ENCODE peak calls at places on chromosomes 2 and 18, in seven cellular contexts. M is kidney; Z is astrocyte; E is CD8-positive, alpha-beta T cell; S is ovary; H is IMR-90; T is tibial nerve. I is an unnamed sample.

GRCh38 chr2:161344737-161345136 is 36.5 kb downstream of the PSMD14 start:
- DNase-seq in Z (no peak), S (no peak), H (no peak), T (no peak), E (no peak), M (no peak), I (no peak)

GRCh38 chr2:105394951-105395611 is 3.8 kb downstream of the FHL2 start:
- DNase-seq in E (no peak), H (peak; percentile 56), T (no peak), M (no peak), Z (peak; percentile 67), S (peak; percentile 51), I (no peak)

GRCh38 chr2:25835906-25836305 is 42.4 kb downstream of the ASXL2 start:
- DNase-seq in Z (no peak), H (no peak), S (no peak), M (no peak), E (no peak), T (no peak), I (no peak)

GRCh38 chr2:170707821-170708795 is 7.0 kb upstream of the SP5 start:
- DNase-seq in E (no peak), Z (no peak), S (no peak), T (no peak), M (peak; percentile 29), H (no peak), I (no peak)

GRCh38 chr2:197270601-197271000 is 40.0 kb downstream of the ANKRD44 start:
- DNase-seq in Z (no peak), T (no peak), M (no peak), E (no peak), S (no peak), H (no peak), I (no peak)

GRCh38 chr18:35619941-35620340 is 38.4 kb downstream of the GALNT1 start:
- DNase-seq in H (no peak), S (no peak), T (no peak), E (no peak), M (no peak), Z (no peak), I (no peak)

GRCh38 chr2:210593166-210593565 is 36.8 kb downstream of the CPS1 start:
- DNase-seq in T (no peak), H (peak; percentile 67), E (no peak), M (no peak), S (no peak), Z (peak; percentile 39), I (no peak)

GRCh38 chr2:20484810-20485611 is 38.1 kb downstream of the RHOB start:
- DNase-seq in S (no peak), Z (no peak), E (no peak), H (no peak), M (no peak), T (no peak), I (no peak)

GRCh38 chr2:43419886-43420285 is 176.0 kb downstream of the THADA start:
- DNase-seq in E (no peak), T (no peak), H (no peak), M (no peak), S (no peak), Z (no peak), I (no peak)

GRCh38 chr2:138507267-138507666 is 5.7 kb downstream of the SPOPL start:
- DNase-seq in H (no peak), Z (no peak), T (no peak), E (no peak), S (no peak), M (no peak), I (no peak)

GRCh38 chr18:32980896-32981295 is 208.1 kb upstream of the KLHL14 start:
- DNase-seq in Z (peak; percentile 32), T (no peak), H (no peak), E (no peak), M (no peak), S (no peak), I (no peak)

GRCh38 chr2:110674620-110675555 is 3.0 kb downstream of the BUB1 start:
- DNase-seq in Z (peak; percentile 39), H (peak; percentile 50), T (no peak), E (peak; percentile 13), S (no peak), M (no peak), I (peak; percentile 48)

GRCh38 chr18:5144629-5145028 is 52.4 kb downstream of the AKAIN1 start:
- DNase-seq in S (no peak), H (no peak), M (no peak), E (no peak), Z (no peak), T (no peak), I (no peak)

GRCh38 chr18:79507546-79508480 is 112.1 kb downstream of the NFATC1 start:
- DNase-seq in H (peak; percentile 41), Z (peak; percentile 35), T (peak; percentile 73), S (peak; percentile 81), M (peak; percentile 93), E (no peak), I (peak; percentile 63)

GRCh38 chr2:121479882-121480522 is 50.7 kb upstream of the RNU4ATAC start:
- DNase-seq in T (no peak), Z (peak; percentile 65), H (no peak), S (no peak), E (no peak), M (no peak), I (peak; percentile 87)

GRCh38 chr2:189191766-189192165 is 12.2 kb upstream of the COL5A2 start:
- DNase-seq in E (no peak), H (peak; percentile 48), M (no peak), S (no peak), T (no peak), Z (peak; percentile 63), I (no peak)

GRCh38 chr2:96856776-96857673 is 791 bp downstream of the ANKRD39 start:
- DNase-seq in Z (no peak), E (no peak), S (no peak), H (no peak), M (peak; percentile 26), T (no peak), I (no peak)

GRCh38 chr18:37019157-37019571 is 190.2 kb downstream of the KIAA1328 start:
- DNase-seq in Z (peak; percentile 3), M (no peak), H (peak; percentile 11), T (no peak), S (no peak), E (no peak), I (no peak)

GRCh38 chr2:117470311-117471095 is 344.0 kb upstream of the DDX18 start:
- DNase-seq in E (no peak), Z (no peak), M (no peak), T (no peak), H (no peak), S (no peak), I (no peak)

GRCh38 chr2:107325983-107326786 is 440.2 kb upstream of the ST6GAL2 start:
- DNase-seq in S (no peak), M (no peak), H (no peak), E (no peak), T (no peak), Z (peak; percentile 47), I (no peak)

GRCh38 chr2:147374410-147374811 is 470.4 kb upstream of the ACVR2A start:
- DNase-seq in E (no peak), Z (peak; percentile 84), H (no peak), T (no peak), M (no peak), S (no peak), I (no peak)

GRCh38 chr2:149735237-149735958 is 147.8 kb upstream of the MMADHC start:
- DNase-seq in Z (peak; percentile 43), S (no peak), H (peak; percentile 85), T (no peak), E (no peak), M (no peak), I (no peak)

GRCh38 chr2:241812730-241813079 is 3.7 kb downstream of the NEU4 start:
- DNase-seq in E (no peak), T (peak; percentile 11), S (no peak), H (no peak), M (peak; percentile 70), Z (no peak), I (no peak)

GRCh38 chr2:126717928-126718327 is 62.0 kb downstream of the GYPC start:
- DNase-seq in M (no peak), E (no peak), S (no peak), Z (no peak), T (no peak), H (no peak), I (no peak)

GRCh38 chr2:129732630-129733026 is 246.8 kb upstream of the RAB6C start:
- DNase-seq in Z (no peak), T (no peak), S (no peak), E (no peak), M (no peak), H (no peak), I (no peak)

GRCh38 chr2:231925303-231926179 is 655 bp downstream of the NPPC start:
- DNase-seq in M (peak; percentile 92), H (peak; percentile 83), E (peak; percentile 60), Z (peak; percentile 68), T (peak; percentile 64), S (peak; percentile 89), I (peak; percentile 89)

GRCh38 chr2:231924889-231925275 is 1.3 kb downstream of the NPPC start:
- DNase-seq in Z (no peak), T (no peak), E (no peak), M (no peak), S (no peak), H (no peak), I (peak; percentile 28)

GRCh38 chr2:231927566-231927890 is 1.3 kb upstream of the NPPC start:
- DNase-seq in Z (no peak), M (peak; percentile 39), H (no peak), S (no peak), T (no peak), E (no peak), I (no peak)

GRCh38 chr2:231926761-231927565 is 767 bp upstream of the NPPC start:
- DNase-seq in T (no peak), H (peak; percentile 6), S (peak; percentile 41), M (peak; percentile 71), E (no peak), Z (no peak), I (peak; percentile 14)

GRCh38 chr2:231926180-231926741 is at the start of gene NPPC:
- DNase-seq in Z (peak; percentile 45), S (peak; percentile 73), H (peak; percentile 54), M (peak; percentile 68), E (peak; percentile 29), T (no peak), I (peak; percentile 47)
- TF ChIP-seq CTCF in Z (no peak), S (no peak), H (peak; percentile 52), M (peak; percentile 36), E (no peak), T (no peak), I (no peak)

GRCh38 chr2:240293126-240293864 is 142.2 kb upstream of the GPC1 start:
- DNase-seq in E (no peak), T (no peak), S (no peak), Z (no peak), H (no peak), M (no peak), I (no peak)
- H3K4me1 ChIP-seq in E (no peaks in the 10 kb centered on the region), T (no peaks in the 10 kb centered on the region), S (peaks cover 8% of the 10 kb centered on the region), Z (peaks cover 7% of the 10 kb centered on the region), H (no peaks in the 10 kb centered on the region), M (no peaks in the 10 kb centered on the region), I (no peaks in the 10 kb centered on the region)

DNA sequence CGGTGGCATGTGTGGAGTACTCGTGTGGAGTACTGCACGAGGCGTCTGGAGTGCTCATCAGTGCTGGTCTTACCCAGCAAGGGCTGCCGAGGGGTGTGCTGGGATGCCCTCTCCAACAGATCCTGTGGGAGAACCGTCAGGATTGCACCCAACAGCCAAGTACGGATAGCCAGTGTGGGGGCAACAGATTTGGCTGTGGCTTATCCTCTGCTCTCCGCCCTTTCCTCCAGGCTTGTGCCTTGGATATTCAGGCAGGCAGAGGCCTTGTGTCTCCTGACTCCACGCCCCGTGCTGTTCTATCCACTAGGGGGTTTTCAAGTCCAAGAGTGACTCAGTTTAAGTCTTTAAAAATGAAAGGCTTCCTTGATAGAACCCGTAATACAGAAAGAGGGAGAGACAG is 321.0 kb upstream of the HS6ST1 start:
- DNase-seq in S (no peak), E (no peak), M (peak; percentile 28), Z (no peak), H (no peak), T (no peak), I (no peak)
- TF ChIP-seq CTCF in S (no peak), E (no peak), M (no peak), Z (no peak), H (no peak), T (no peak), I (no peak)

GRCh38 chr2:238138331-238139102 is at the start of gene KLHL30:
- DNase-seq in H (no peak), T (no peak), M (no peak), Z (no peak), S (no peak), E (no peak), I (no peak)
- H3K4me1 ChIP-seq in H (peaks cover 19% of the 10 kb centered on the region), T (no peaks in the 10 kb centered on the region), M (no peaks in the 10 kb centered on the region), Z (no peaks in the 10 kb centered on the region), S (no peaks in the 10 kb centered on the region), E (peaks cover 7% of the 10 kb centered on the region), I (peaks cover 18% of the 10 kb centered on the region)

I was measured in mucosa of descending colon.